ENCODE peak calls at places on chromosomes 16 and 17, in six cellular contexts. P is H1, R is GM12878, W is SK-N-SH, K is HCT116, T is K562. X is an unnamed sample. For H3K4me1, the result is how much of the 10 kb centered on the place peaks cover.

GRCh38 chr17:78185981-78186688 is 717 bp downstream of the TK1 start:
- DNase-seq in P (no peak), R (no peak), W (peak), K (no peak), T (peak), X (no peak)

GRCh38 chr16:11079657-11080187 is 135.4 kb downstream of the CLEC16A start:
- DNase-seq in P (no peak), R (no peak), W (peak), K (no peak), T (no peak), X (no peak)

GRCh38 chr16:81094771-81095251 is 1.4 kb downstream of the GCSH start:
- DNase-seq in P (no peak), R (no peak), W (no peak), K (no peak), T (no peak), X (no peak)

GRCh38 chr16:20650400-20651159 is 46.9 kb downstream of the ACSM1 start:
- DNase-seq in P (no peak), R (no peak), W (no peak), K (no peak), T (no peak), X (no peak)

GRCh38 chr16:62225675-62226074 is 189.4 kb upstream of the CDH8 start:
- DNase-seq in P (peak), R (peak), W (peak), K (no peak), T (peak), X (peak)

GRCh38 chr17:46841561-46842379 is 9.6 kb upstream of the WNT9B start:
- DNase-seq in P (peak), R (no peak), W (peak), K (no peak), T (peak), X (no peak)

GRCh38 chr17:10843806-10844205 is 5.9 kb upstream of the PIRT start:
- DNase-seq in P (peak), R (no peak), W (peak), K (no peak), T (no peak), X (no peak)

GRCh38 chr17:75447951-75448856 is 8.2 kb upstream of the TMEM94 start:
- DNase-seq in P (no peak), R (no peak), W (no peak), K (no peak), T (peak), X (no peak)

GRCh38 chr17:61054430-61054829 is 345.2 kb upstream of the TBX2 start:
- DNase-seq in P (no peak), R (no peak), W (no peak), K (no peak), T (no peak), X (no peak)

GRCh38 chr16:29912087-29912486 is 11.8 kb downstream of the ASPHD1 start:
- DNase-seq in P (no peak), R (no peak), W (no peak), K (no peak), T (no peak), X (no peak)

GRCh38 chr17:29051731-29052130 is 8.8 kb downstream of the PIPOX start:
- DNase-seq in P (no peak), R (no peak), W (no peak), K (no peak), T (no peak), X (no peak)

GRCh38 chr16:17313085-17313611 is 157.6 kb downstream of the XYLT1 start:
- DNase-seq in P (no peak), R (no peak), W (peak), K (no peak), T (no peak), X (no peak)

GRCh38 chr16:85608515-85608885 is 4.6 kb upstream of the GSE1 start:
- DNase-seq in P (no peak), R (no peak), W (no peak), K (no peak), T (no peak), X (no peak)

GRCh38 chr17:44124118-44124438 is 637 bp upstream of the HDAC5 start:
- DNase-seq in P (no peak), R (no peak), W (no peak), K (no peak), T (no peak), X (no peak)

GRCh38 chr16:66717112-66717675 is 20.7 kb upstream of the CMTM4 start:
- DNase-seq in P (no peak), R (no peak), W (peak), K (no peak), T (peak), X (no peak)

GRCh38 chr17:51336112-51336822 is 75.9 kb downstream of the UTP18 start:
- DNase-seq in P (no peak), R (no peak), W (no peak), K (no peak), T (no peak), X (no peak)

GRCh38 chr17:51228177-51228576 is 31.7 kb downstream of the MBTD1 start:
- DNase-seq in P (no peak), R (no peak), W (no peak), K (no peak), T (no peak), X (no peak)

GRCh38 chr16:8887952-8888560 is 5.9 kb downstream of the LITAFD start:
- DNase-seq in P (no peak), R (no peak), W (peak), K (no peak), T (peak), X (no peak)

GRCh38 chr17:82489117-82489516 is 30.4 kb upstream of the FOXK2 start:
- DNase-seq in P (no peak), R (no peak), W (no peak), K (no peak), T (no peak), X (no peak)

GRCh38 chr16:74570412-74571301 is 36.3 kb downstream of the GLG1 start:
- DNase-seq in P (no peak), R (no peak), W (no peak), K (no peak), T (no peak), X (no peak)

GRCh38 chr17:75614006-75614405 is 19.2 kb upstream of the SMIM5 start:
- DNase-seq in P (no peak), R (no peak), W (peak), K (no peak), T (peak), X (no peak)

GRCh38 chr16:77057161-77057736 is 133.7 kb upstream of the MON1B start:
- DNase-seq in P (no peak), R (no peak), W (no peak), K (no peak), T (no peak), X (no peak)

GRCh38 chr17:2002767-2003329 is 22.3 kb downstream of the RTN4RL1 start:
- DNase-seq in P (no peak), R (no peak), W (no peak), K (no peak), T (no peak), X (no peak)

GRCh38 chr16:9138021-9138680 is 46.7 kb downstream of the HAPSTR1 start:
- DNase-seq in P (no peak), R (no peak), W (no peak), K (no peak), T (no peak), X (no peak)

GRCh38 chr17:67021196-67021595 is 23.2 kb upstream of the CACNG1 start:
- DNase-seq in P (no peak), R (no peak), W (no peak), K (no peak), T (peak), X (no peak)

GRCh38 chr16:12172343-12172742 is 195.8 kb downstream of the SNX29 start:
- DNase-seq in P (no peak), R (no peak), W (no peak), K (no peak), T (no peak), X (no peak)

GRCh38 chr17:70938311-70938710 is 769.0 kb downstream of the KCNJ2 start:
- DNase-seq in P (no peak), R (no peak), W (no peak), K (no peak), T (no peak), X (no peak)

GRCh38 chr16:78684040-78684611 is 584.7 kb downstream of the WWOX start:
- DNase-seq in P (no peak), R (no peak), W (no peak), K (no peak), T (no peak), X (no peak)

GRCh38 chr17:68127914-68128313 is 92.4 kb downstream of the KPNA2 start:
- DNase-seq in P (no peak), R (no peak), W (no peak), K (no peak), T (no peak), X (no peak)

GRCh38 chr17:38798614-38799500 is 499 bp downstream of the PIP4K2B start:
- DNase-seq in P (no peak), R (no peak), W (peak), K (no peak), T (peak), X (no peak)

GRCh38 chr17:81999975-82000802 is 22.5 kb downstream of the CENPX start:
- DNase-seq in P (peak), R (no peak), W (no peak), K (no peak), T (no peak), X (no peak)

DNA sequence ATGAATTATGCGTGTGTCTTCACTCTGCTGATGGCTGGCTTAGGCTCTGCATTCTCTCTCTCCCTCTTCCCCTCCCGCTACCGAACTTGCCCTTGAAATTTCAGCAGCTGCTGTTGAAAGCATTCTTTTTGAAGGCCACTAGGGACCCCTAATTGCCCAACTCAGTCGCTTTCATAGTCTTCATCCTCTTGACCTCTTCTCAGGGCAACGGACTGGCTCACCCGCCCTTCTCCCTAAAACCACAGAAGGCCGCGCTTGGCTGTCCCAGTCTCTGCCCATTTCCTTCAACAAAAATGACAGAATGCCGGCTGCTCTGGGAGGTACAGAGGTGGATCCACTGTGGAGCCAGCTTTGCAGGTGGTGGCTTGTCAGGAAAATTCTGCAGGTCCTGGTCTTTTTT is 21.0 kb upstream of the FMNL1 start:
- DNase-seq in P (no peak), R (no peak), W (no peak), K (no peak), T (no peak), X (no peak)
- H3K4me1 ChIP-seq in P (under half), R (under half), W (under half), K (under half), T (under half), X (under half)

DNA sequence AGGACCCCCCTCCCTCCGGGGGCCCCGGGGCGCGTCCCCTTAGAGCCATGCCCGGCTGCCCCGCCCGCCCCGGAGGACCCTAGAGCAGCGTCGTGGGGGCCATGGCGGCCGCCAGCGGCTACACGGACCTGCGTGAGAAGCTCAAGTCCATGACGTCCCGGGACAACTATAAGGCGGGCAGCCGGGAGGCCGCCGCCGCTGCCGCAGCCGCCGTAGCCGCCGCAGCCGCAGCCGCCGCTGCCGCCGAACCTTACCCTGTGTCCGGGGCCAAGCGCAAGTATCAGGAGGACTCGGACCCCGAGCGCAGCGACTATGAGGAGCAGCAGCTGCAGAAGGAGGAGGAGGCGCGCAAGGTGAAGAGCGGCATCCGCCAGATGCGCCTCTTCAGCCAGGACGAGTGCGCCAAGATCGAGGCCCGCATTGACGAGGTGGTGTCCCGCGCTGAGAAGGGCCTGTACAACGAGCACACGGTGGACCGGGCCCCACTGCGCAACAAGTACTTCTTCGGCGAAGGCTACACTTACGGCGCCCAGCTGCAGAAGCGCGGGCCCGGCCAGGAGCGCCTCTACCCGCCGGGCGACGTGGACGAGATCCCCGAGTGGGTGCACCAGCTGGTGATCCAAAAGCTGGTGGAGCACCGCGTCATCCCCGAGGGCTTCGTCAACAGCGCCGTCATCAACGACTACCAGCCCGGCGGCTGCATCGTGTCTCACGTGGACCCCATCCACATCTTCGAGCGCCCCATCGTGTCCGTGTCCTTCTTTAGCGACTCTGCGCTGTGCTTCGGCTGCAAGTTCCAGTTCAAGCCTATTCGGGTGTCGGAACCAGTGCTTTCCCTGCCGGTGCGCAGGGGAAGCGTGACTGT is 747 bp downstream of the ALKBH5 start:
- DNase-seq in P (peak), R (no peak), W (no peak), K (no peak), T (no peak), X (no peak)
- TF ChIP-seq YY1 in P (no peak), R (peak), W (no peak), K (no peak), T (no peak), X (no peak)

DNA sequence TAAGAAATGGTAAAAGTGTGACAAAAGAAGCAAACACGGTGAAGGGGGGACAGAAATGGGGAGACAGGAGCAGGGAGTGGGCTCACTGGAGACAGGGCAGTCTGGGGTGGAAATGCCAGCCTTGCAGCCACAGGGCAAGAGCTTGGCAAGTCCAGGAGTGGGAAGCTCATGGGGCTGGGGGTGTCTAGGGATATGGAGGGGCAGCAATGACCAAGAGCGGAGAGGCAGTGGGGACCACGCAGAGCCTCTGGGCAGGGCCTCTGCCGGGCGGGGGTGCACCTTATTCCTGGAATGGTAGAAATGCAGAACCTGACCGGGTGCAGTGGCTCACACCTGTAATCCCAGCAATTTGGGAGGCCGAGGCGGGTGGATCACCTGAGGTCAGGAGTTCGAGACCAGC is 12.6 kb downstream of the SLC5A10 start:
- DNase-seq in P (no peak), R (no peak), W (no peak), K (no peak), T (no peak), X (no peak)
- H3K4me1 ChIP-seq in P (under half), R (under half), W (under half), K (under half), T (under half), X (under half)

GRCh38 chr17:42304187-42305030 is 16.1 kb downstream of the STAT5A start:
- DNase-seq in P (no peak), R (no peak), W (no peak), K (no peak), T (no peak), X (no peak)
- TF ChIP-seq YY1 in P (no peak), R (no peak), W (no peak), K (no peak), T (no peak), X (no peak)

GRCh38 chr16:3822366-3823045 is 58.0 kb downstream of the CREBBP start:
- DNase-seq in P (no peak), R (no peak), W (no peak), K (no peak), T (no peak), X (no peak)

GRCh38 chr16:3816326-3816725 is 64.2 kb downstream of the CREBBP start:
- DNase-seq in P (no peak), R (no peak), W (no peak), K (no peak), T (no peak), X (no peak)

GRCh38 chr16:3819741-3820724 is 60.5 kb downstream of the CREBBP start:
- DNase-seq in P (no peak), R (no peak), W (peak), K (peak), T (peak), X (no peak)

GRCh38 chr16:3823427-3823826 is 57.1 kb downstream of the CREBBP start:
- DNase-seq in P (no peak), R (no peak), W (no peak), K (no peak), T (no peak), X (no peak)

GRCh38 chr16:3819175-3819527 is 61.4 kb downstream of the CREBBP start:
- DNase-seq in P (no peak), R (no peak), W (no peak), K (no peak), T (no peak), X (no peak)
- H3K4me1 ChIP-seq in P (under half), R (under half), W (half or more), K (under half), T (under half), X (under half)

GRCh38 chr17:34154916-34155730 is 100.0 kb upstream of the CCL2 start:
- DNase-seq in P (no peak), R (no peak), W (peak), K (no peak), T (no peak), X (no peak)

GRCh38 chr17:34153988-34154387 is 101.1 kb upstream of the CCL2 start:
- DNase-seq in P (no peak), R (no peak), W (no peak), K (no peak), T (no peak), X (no peak)

GRCh38 chr17:34155947-34156346 is 99.1 kb upstream of the CCL2 start:
- DNase-seq in P (no peak), R (no peak), W (no peak), K (no peak), T (no peak), X (no peak)

GRCh38 chr17:34156401-34156740 is 98.7 kb upstream of the CCL2 start:
- DNase-seq in P (no peak), R (no peak), W (peak), K (no peak), T (no peak), X (no peak)

GRCh38 chr17:34156741-34157589 is 98.1 kb upstream of the CCL2 start:
- DNase-seq in P (peak), R (no peak), W (peak), K (no peak), T (no peak), X (peak)
- TF ChIP-seq YY1 in P (no peak), R (no peak), W (no peak), K (no peak), T (no peak), X (no peak)

DNA sequence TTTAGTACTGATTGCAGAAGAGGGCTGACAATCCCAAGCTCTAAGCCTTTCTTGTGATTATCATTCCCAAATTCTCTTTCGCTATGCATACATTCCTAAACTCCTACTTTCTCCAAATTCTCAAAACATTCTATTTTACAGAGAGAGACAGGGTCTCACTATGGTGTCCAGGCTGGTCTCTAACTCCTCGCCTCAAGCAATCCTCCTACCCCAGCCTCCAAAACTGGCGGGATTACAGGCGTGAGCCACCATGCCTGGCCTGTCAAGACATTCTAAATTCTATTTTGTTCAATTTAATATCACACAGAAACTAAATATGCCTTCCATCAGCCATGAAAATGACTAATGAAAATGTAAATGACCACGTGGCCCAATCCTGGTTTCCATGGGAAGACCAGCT is 39.8 kb downstream of the ANKRD11 start:
- DNase-seq in P (no peak), R (no peak), W (no peak), K (no peak), T (no peak), X (no peak)
- H3K4me1 ChIP-seq in P (under half), R (half or more), W (under half), K (half or more), T (under half), X (under half)

GRCh38 chr16:83998091-83998490 is 30.0 kb downstream of the NECAB2 start:
- DNase-seq in P (no peak), R (no peak), W (no peak), K (no peak), T (no peak), X (no peak)
- TF ChIP-seq YY1 in P (no peak), R (no peak), W (no peak), K (no peak), T (no peak), X (no peak)

DNA sequence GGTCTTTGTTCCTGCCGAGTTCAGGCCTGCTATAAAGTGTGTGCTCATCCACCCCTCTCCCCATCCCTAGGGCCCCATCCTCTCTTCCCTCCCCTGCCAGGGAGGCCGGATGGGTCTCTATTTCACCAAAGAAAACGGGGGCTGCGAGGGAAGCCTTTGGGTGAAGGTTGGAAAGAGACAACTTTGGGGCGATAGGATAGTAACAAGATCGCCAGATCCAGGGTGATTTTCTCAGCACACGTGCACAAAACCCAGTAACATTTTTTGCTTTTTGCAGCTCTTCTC is 7.0 kb downstream of the CCR7 start:
- DNase-seq in P (no peak), R (no peak), W (no peak), K (no peak), T (no peak), X (no peak)
- H3K4me1 ChIP-seq in P (under half), R (under half), W (half or more), K (under half), T (half or more), X (under half)

DNA sequence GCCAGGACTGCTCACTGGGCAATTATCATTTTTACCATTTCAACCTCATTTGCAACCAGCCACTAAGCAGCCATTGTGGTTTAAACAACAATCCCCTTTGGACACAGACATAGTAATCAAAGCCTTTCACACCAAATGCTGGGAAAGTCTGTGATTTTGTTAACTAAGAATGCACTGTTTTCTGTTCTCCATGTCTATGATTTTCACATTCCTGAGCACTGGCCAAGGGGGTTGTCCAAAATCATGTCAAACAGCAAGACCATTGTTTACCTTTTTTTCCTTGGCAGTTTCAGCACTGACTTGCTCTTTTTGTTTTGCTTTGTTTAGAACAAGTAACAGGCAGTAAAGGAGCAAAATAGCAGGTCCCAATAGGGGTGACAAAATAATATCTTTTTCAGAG is 106.3 kb upstream of the SIAH1 start:
- DNase-seq in P (no peak), R (no peak), W (no peak), K (no peak), T (no peak), X (no peak)
- TF ChIP-seq YY1 in P (no peak), R (no peak), W (no peak), K (no peak), T (no peak), X (no peak)